ENCODE peak calls at places on chromosomes 6 and 20, in four cellular contexts. D, C, X and Z are unnamed samples.

GRCh38 chr20:34302312-34302722 is 838 bp downstream of the AHCY start:
- DNase-seq in X (no peak), C (no peak), D (no peak), Z (no peak)

GRCh38 chr6:152637422-152638047 is 373 bp upstream of the SYNE1 start:
- DNase-seq in C (no peak), D (no peak), X (no peak), Z (no peak)

GRCh38 chr20:49526568-49526967 is 41.4 kb downstream of the PTGIS start:
- DNase-seq in X (no peak), D (no peak), C (no peak), Z (no peak)

GRCh38 chr6:15400572-15401004 is 154.7 kb downstream of the JARID2 start:
- DNase-seq in X (peak), C (peak), D (peak), Z (no peak)

GRCh38 chr6:84618836-84619235 is 145.6 kb downstream of the TBX18 start:
- DNase-seq in X (no peak), D (no peak), C (no peak), Z (peak)

GRCh38 chr6:22838346-22838745 is 269.0 kb downstream of the HDGFL1 start:
- DNase-seq in D (no peak), X (no peak), C (no peak), Z (no peak)

GRCh38 chr6:17867880-17868279 is 119.6 kb downstream of the KIF13A start:
- DNase-seq in C (no peak), X (no peak), D (no peak), Z (peak)

GRCh38 chr6:92315312-92315711 is 1104.0 kb downstream of the EPHA7 start:
- DNase-seq in D (no peak), C (no peak), X (no peak), Z (no peak)

GRCh38 chr20:39429716-39430115 is 467.6 kb downstream of the DHX35 start:
- DNase-seq in D (no peak), X (no peak), C (no peak), Z (peak)

GRCh38 chr20:48773837-48774418 is 53.9 kb downstream of the PREX1 start:
- DNase-seq in D (no peak), C (no peak), X (no peak), Z (no peak)

GRCh38 chr6:108027594-108027993 is 46.9 kb downstream of the OSTM1 start:
- DNase-seq in C (no peak), D (no peak), X (no peak), Z (peak)

GRCh38 chr6:108874470-108875160 is 26.4 kb downstream of the ARMC2 start:
- DNase-seq in C (no peak), D (peak), X (no peak), Z (peak)

GRCh38 chr6:124917769-124918168 is 44.5 kb upstream of the RNF217 start:
- DNase-seq in C (no peak), D (no peak), X (no peak), Z (no peak)

GRCh38 chr6:7246401-7247178 is 66.4 kb downstream of the SSR1 start:
- DNase-seq in X (no peak), C (no peak), D (no peak), Z (no peak)

GRCh38 chr6:95670011-95670463 is 92.7 kb downstream of the MANEA start:
- DNase-seq in C (no peak), D (no peak), X (no peak), Z (no peak)

GRCh38 chr20:3203315-3204123 is 963 bp downstream of the DDRGK1 start:
- DNase-seq in D (peak), X (no peak), C (no peak), Z (peak)

GRCh38 chr6:39865011-39865888 is 69.0 kb downstream of the MOCS1 start:
- DNase-seq in C (peak), X (peak), D (peak), Z (peak)

GRCh38 chr20:43749734-43750294 is 23.0 kb upstream of the GTSF1L start:
- DNase-seq in C (peak), X (peak), D (peak), Z (peak)

GRCh38 chr6:29826271-29826670 is 1.4 kb upstream of the HLA-G start:
- DNase-seq in C (no peak), D (no peak), X (no peak), Z (no peak)

GRCh38 chr6:38387994-38388393 is 251.7 kb downstream of the BTBD9 start:
- DNase-seq in C (no peak), D (no peak), X (no peak), Z (no peak)

GRCh38 chr6:106223300-106223930 is 102.1 kb downstream of the ATG5 start:
- DNase-seq in D (peak), X (peak), C (peak), Z (peak)
- TF ChIP-seq CTCF in D (peak), X (peak), C (peak), Z (peak)

GRCh38 chr6:169084067-169084466 is 169.6 kb downstream of the THBS2 start:
- DNase-seq in X (no peak), D (no peak), C (no peak), Z (no peak)
- TF ChIP-seq CTCF in X (no peak), D (no peak), C (no peak), Z (no peak)

DNA sequence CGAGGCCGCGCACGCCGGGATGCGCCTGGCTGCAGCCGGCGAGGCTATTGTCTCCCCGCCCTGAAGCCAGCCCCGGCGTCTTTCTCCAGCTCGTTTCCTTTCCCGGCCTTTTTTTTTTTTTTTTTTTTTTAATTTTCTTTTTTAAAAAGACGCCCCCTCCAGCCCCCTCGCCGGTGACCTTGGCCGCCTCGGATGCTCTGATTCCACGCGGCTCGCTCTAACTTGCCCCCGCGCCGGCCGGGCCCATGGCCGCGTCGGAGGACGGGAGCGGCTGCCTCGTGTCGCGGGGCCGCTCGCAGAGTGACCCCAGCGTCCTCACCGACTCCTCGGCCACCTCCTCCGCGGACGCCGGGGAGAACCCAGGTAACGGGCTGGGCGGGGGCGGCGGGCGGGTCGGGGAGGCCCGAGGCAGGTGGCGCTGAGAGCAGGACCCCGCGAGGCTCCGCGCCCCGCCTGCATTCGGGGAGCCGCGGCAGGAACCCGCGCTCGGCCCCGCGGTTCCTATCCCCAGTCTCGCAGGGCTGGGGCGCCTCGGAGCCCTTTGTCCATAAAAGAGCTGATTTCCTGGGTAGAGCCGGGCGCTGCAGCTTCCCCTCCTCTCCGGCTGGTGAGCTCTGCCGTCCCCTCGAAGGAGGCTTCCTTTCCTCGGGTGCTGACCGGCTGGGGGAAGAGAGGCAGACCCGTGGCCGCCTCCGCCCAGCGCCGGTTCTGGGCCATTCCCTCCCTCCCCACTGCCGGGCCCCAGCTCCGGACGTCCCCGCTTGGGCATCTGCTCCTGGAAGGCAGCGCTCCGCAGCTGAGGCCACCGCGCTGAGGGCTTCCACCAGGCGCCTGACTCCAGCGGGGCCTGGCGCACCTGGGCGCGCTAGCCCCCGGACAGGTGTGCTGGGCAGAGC is 678 bp downstream of the PHACTR3 start:
- DNase-seq in C (no peak), X (peak), D (no peak), Z (no peak)
- TF ChIP-seq CTCF in C (no peak), X (no peak), D (no peak), Z (no peak)

GRCh38 chr6:37304766-37305165 is 46.8 kb upstream of the TMEM217 start:
- DNase-seq in X (no peak), D (no peak), C (no peak), Z (no peak)

GRCh38 chr6:37302086-37302686 is 44.2 kb upstream of the TMEM217 start:
- DNase-seq in X (no peak), C (no peak), D (no peak), Z (no peak)

GRCh38 chr6:37306026-37306425 is 47.8 kb upstream of the RNF8 start:
- DNase-seq in X (no peak), C (no peak), D (no peak), Z (no peak)

GRCh38 chr6:37303091-37303620 is 45.2 kb upstream of the TMEM217 start:
- DNase-seq in X (no peak), D (no peak), C (no peak), Z (no peak)

GRCh38 chr6:37303891-37304503 is 46.1 kb upstream of the TMEM217 start:
- DNase-seq in X (peak), C (no peak), D (no peak), Z (peak)
- TF ChIP-seq CTCF in X (peak), C (no peak), D (no peak), Z (peak)

DNA sequence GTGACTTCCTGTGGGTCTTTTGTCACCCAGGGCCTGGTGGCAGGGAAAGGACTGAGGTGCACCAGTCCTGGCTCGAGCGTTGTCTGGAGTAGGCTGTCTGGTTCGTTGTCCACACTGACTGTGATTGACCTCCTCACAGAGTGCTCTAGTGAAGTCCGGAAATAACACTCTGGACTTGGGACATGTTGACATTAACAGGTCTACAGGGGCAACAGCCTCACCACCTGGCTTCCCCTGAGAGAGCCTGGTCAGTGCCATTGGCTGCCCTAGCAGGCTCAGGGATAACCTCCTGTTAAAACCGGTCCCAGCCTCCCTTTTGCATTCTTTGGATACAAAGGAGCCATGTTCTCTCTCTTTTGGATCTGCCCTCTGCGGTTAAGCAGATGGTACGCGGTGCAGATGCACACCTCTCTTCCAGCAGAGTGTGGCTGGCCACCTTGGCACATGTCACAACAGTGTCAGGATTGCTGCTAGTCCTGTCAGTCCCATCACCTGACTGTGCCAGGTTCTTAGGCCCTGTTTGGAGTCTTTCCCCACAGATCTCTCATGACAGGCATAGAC is 46.2 kb downstream of the CDS2 start:
- DNase-seq in D (no peak), X (no peak), C (no peak), Z (no peak)
- TF ChIP-seq CTCF in D (no peak), X (no peak), C (no peak), Z (no peak)

GRCh38 chr6:21409231-21409630 is 184.3 kb upstream of the SOX4 start:
- DNase-seq in C (no peak), X (no peak), D (no peak), Z (no peak)
- TF ChIP-seq CTCF in C (no peak), X (no peak), D (no peak), Z (no peak)

GRCh38 chr20:21174425-21175239 is 48.8 kb downstream of the KIZ start:
- DNase-seq in X (no peak), D (no peak), C (no peak), Z (no peak)
- TF ChIP-seq CTCF in X (no peak), D (no peak), C (no peak), Z (no peak)

GRCh38 chr6:20212392-20213111 is at the start of gene MBOAT1:
- DNase-seq in D (peak), C (peak), X (peak), Z (peak)
- TF ChIP-seq CTCF in D (no peak), C (no peak), X (no peak), Z (no peak)

GRCh38 chr20:64240243-64241015 is 15.1 kb upstream of the PCMTD2 start:
- DNase-seq in X (no peak), D (no peak), C (no peak), Z (no peak)
- TF ChIP-seq CTCF in X (no peak), D (no peak), C (no peak), Z (no peak)